ENCODE peak calls at places on chromosome 13, in four cellular contexts. J, W, F and O are unnamed samples.

GRCh38 chr13:50357586-50358118 is 342.4 kb downstream of the KCNRG start:
- DNase-seq in J (no peak), W (no peak), F (peak; percentile 18), O (peak; percentile 40)

GRCh38 chr13:30802953-30803478 is 67.7 kb downstream of the ALOX5AP start:
- DNase-seq in F (peak; percentile 64), J (peak; percentile 70), W (peak; percentile 82), O (peak; percentile 64)

GRCh38 chr13:76462003-76462402 is 424.2 kb downstream of the KCTD12 start:
- DNase-seq in F (no peak), W (no peak), J (no peak), O (no peak)

GRCh38 chr13:35927554-35927953 is 203.6 kb downstream of the DCLK1 start:
- DNase-seq in J (no peak), F (no peak), W (no peak), O (no peak)

GRCh38 chr13:112674412-112675383 is 15.1 kb upstream of the ATP11A start:
- DNase-seq in J (no peak), W (peak; percentile 53), F (no peak), O (no peak)

GRCh38 chr13:42487221-42487620 is 86.7 kb upstream of the TNFSF11 start:
- DNase-seq in W (no peak), J (no peak), F (no peak), O (no peak)

GRCh38 chr13:110684388-110685056 is 21.4 kb downstream of the CARS2 start:
- DNase-seq in F (no peak), W (no peak), J (no peak), O (no peak)

GRCh38 chr13:99053636-99054233 is 75.9 kb upstream of the DOCK9 start:
- DNase-seq in J (no peak), F (no peak), W (peak; percentile 83), O (no peak)

GRCh38 chr13:46369506-46370268 is 17.4 kb downstream of the RUBCNL start:
- DNase-seq in J (no peak), W (no peak), F (no peak), O (no peak)

GRCh38 chr13:78325585-78325984 is 277.8 kb downstream of the POU4F1 start:
- DNase-seq in J (no peak), W (no peak), F (peak; percentile 6), O (no peak)

GRCh38 chr13:107208889-107209288 is 641.0 kb upstream of the ARGLU1 start:
- DNase-seq in F (no peak), J (no peak), W (no peak), O (no peak)

GRCh38 chr13:97043302-97043701 is 49.0 kb upstream of the OXGR1 start:
- DNase-seq in F (no peak), W (no peak), J (no peak), O (no peak)

GRCh38 chr13:52070929-52071523 is 46.5 kb downstream of the UTP14C start:
- DNase-seq in J (no peak), F (no peak), W (peak; percentile 47), O (no peak)

GRCh38 chr13:70812481-70812880 is 704.2 kb upstream of the KLHL1 start:
- DNase-seq in F (no peak), W (no peak), J (no peak), O (no peak)

GRCh38 chr13:30774214-30774730 is 38.9 kb downstream of the ALOX5AP start:
- DNase-seq in J (no peak), F (no peak), W (peak; percentile 88), O (no peak)

GRCh38 chr13:73169971-73170370 is 111.2 kb downstream of the KLF5 start:
- DNase-seq in W (peak; percentile 5), F (no peak), J (no peak), O (no peak)

GRCh38 chr13:70080030-70080429 is 27.6 kb upstream of the ATXN8OS start:
- DNase-seq in W (no peak), F (no peak), J (no peak), O (no peak)

GRCh38 chr13:99811067-99811715 is 160.4 kb downstream of the ZIC5 start:
- DNase-seq in W (no peak), J (no peak), F (no peak), O (no peak)

GRCh38 chr13:44565881-44566280 is 10.2 kb downstream of the TSC22D1 start:
- DNase-seq in W (no peak), F (no peak), J (no peak), O (no peak)

GRCh38 chr13:24381539-24382265 is 72.3 kb downstream of the C1QTNF9 start:
- DNase-seq in J (no peak), F (no peak), W (no peak), O (no peak)

GRCh38 chr13:61187471-61187870 is 228.2 kb downstream of the PCDH20 start:
- DNase-seq in J (no peak), W (no peak), F (peak; percentile 62), O (no peak)

GRCh38 chr13:19171563-19171962 is 10.1 kb downstream of the TUBA3C start:
- DNase-seq in F (no peak), J (no peak), W (no peak), O (no peak)

GRCh38 chr13:29905845-29906244 is 55.4 kb upstream of the UBL3 start:
- DNase-seq in J (no peak), F (no peak), W (no peak), O (no peak)

GRCh38 chr13:97848886-97849285 is 104.6 kb upstream of the IPO5 start:
- DNase-seq in J (no peak), F (no peak), W (no peak), O (no peak)

GRCh38 chr13:111380431-111380830 is 60.0 kb downstream of the TEX29 start:
- DNase-seq in W (no peak), J (no peak), F (no peak), O (no peak)

GRCh38 chr13:113403255-113404104 is 39.5 kb upstream of the GRTP1 start:
- DNase-seq in W (no peak), F (no peak), J (no peak), O (no peak)

GRCh38 chr13:98216135-98216565 is 39.1 kb upstream of the RNF113B start:
- DNase-seq in W (no peak), J (no peak), F (no peak), O (no peak)

GRCh38 chr13:29106651-29107050 is 286.5 kb downstream of the MTUS2 start:
- DNase-seq in F (no peak), J (no peak), W (no peak), O (no peak)

GRCh38 chr13:34391071-34391470 is 551.0 kb upstream of the NBEA start:
- DNase-seq in J (no peak), W (no peak), F (no peak), O (no peak)